ENCODE peak calls at places on chromosomes 12 and 14, in nine cellular contexts. U, N, G, I, B, Y, P, E and D are unnamed samples.

GRCh38 chr12:46332260-46332659 is 40.3 kb downstream of the SLC38A2 start:
- DNase-seq in U (no peak), N (no peak), G (no peak), I (no peak), B (no peak), Y (no peak), P (peak), E (no peak), D (peak)

GRCh38 chr14:101495827-101496778 is 65.2 kb upstream of the DIO3 start:
- DNase-seq in U (no peak), N (no peak), G (no peak), I (peak), B (no peak), Y (no peak), P (no peak), E (no peak), D (no peak)

GRCh38 chr14:105419305-105420091 is at the start of gene MTA1:
- DNase-seq in U (peak), N (peak), G (peak), I (no peak), B (peak), Y (peak), P (peak), E (peak), D (peak)

GRCh38 chr12:89568484-89568883 is 42.6 kb upstream of the POC1B start:
- DNase-seq in U (no peak), N (no peak), G (no peak), I (no peak), B (no peak), Y (no peak), P (no peak), E (no peak), D (no peak)

GRCh38 chr12:48828841-48829575 is 10.7 kb downstream of the CACNB3 start:
- DNase-seq in U (no peak), N (no peak), G (no peak), I (no peak), B (no peak), Y (no peak), P (no peak), E (no peak), D (no peak)

GRCh38 chr14:87055007-87055406 is 938.0 kb downstream of the GALC start:
- DNase-seq in U (no peak), N (no peak), G (no peak), I (no peak), B (no peak), Y (no peak), P (no peak), E (no peak), D (no peak)

GRCh38 chr14:75399819-75400678 is 27.8 kb upstream of the JDP2 start:
- DNase-seq in U (peak), N (no peak), G (no peak), I (peak), B (no peak), Y (no peak), P (peak), E (no peak), D (peak)

GRCh38 chr14:86462193-86462592 is 932.2 kb downstream of the FLRT2 start:
- DNase-seq in U (peak), N (no peak), G (no peak), I (no peak), B (no peak), Y (no peak), P (peak), E (no peak), D (no peak)

GRCh38 chr14:73712540-73713141 is 1.5 kb downstream of the PNMA1 start:
- DNase-seq in U (no peak), N (peak), G (peak), I (no peak), B (peak), Y (no peak), P (no peak), E (no peak), D (no peak)

GRCh38 chr14:53701108-53701875 is 255.3 kb downstream of the BMP4 start:
- DNase-seq in U (no peak), N (no peak), G (no peak), I (no peak), B (no peak), Y (no peak), P (no peak), E (no peak), D (no peak)

GRCh38 chr14:99718031-99718810 is 34.1 kb downstream of the CYP46A1 start:
- DNase-seq in U (no peak), N (no peak), G (no peak), I (peak), B (no peak), Y (no peak), P (no peak), E (no peak), D (no peak)

GRCh38 chr12:116155383-116155782 is 122.1 kb downstream of the MED13L start:
- DNase-seq in U (no peak), N (no peak), G (no peak), I (no peak), B (no peak), Y (no peak), P (no peak), E (no peak), D (no peak)

GRCh38 chr12:28114488-28114887 is 75.8 kb upstream of the CCDC91 start:
- DNase-seq in U (no peak), N (no peak), G (no peak), I (no peak), B (no peak), Y (no peak), P (peak), E (no peak), D (no peak)

GRCh38 chr14:24422261-24422660 is 7.2 kb downstream of the CBLN3 start:
- DNase-seq in U (no peak), N (no peak), G (no peak), I (no peak), B (no peak), Y (no peak), P (no peak), E (no peak), D (no peak)

GRCh38 chr12:98916106-98916505 is 271.0 kb downstream of the APAF1 start:
- DNase-seq in U (no peak), N (no peak), G (no peak), I (no peak), B (no peak), Y (no peak), P (no peak), E (no peak), D (no peak)

GRCh38 chr12:74365178-74365964 is 172.3 kb upstream of the ATXN7L3B start:
- DNase-seq in U (peak), N (peak), G (no peak), I (no peak), B (peak), Y (no peak), P (peak), E (no peak), D (peak)

GRCh38 chr14:69316449-69317391 is 56.8 kb downstream of the GALNT16 start:
- DNase-seq in U (peak), N (no peak), G (no peak), I (peak), B (no peak), Y (no peak), P (peak), E (no peak), D (peak)

GRCh38 chr14:36313898-36314297 is 6.5 kb downstream of the MBIP start:
- DNase-seq in U (no peak), N (no peak), G (no peak), I (no peak), B (no peak), Y (no peak), P (no peak), E (no peak), D (no peak)